ENCODE peak calls at places on chromosomes 13 and 19, in eight cellular contexts. One of them, this sample, is unnamed.

GRCh38 chr19:41699231-41699967 is 9.0 kb upstream of the CEACAM5 start:
- DNase-seq in ovary: no peak
- DNase-seq in foreskin fibroblast: no peak
- DNase-seq in HFF-Myc: no peak
- DNase-seq in gastrocnemius medialis: no peak
- DNase-seq in mucosa of descending colon: no peak
- DNase-seq in choroid plexus epithelial cell: no peak
- DNase-seq in BJ: no peak
- DNase-seq in this sample: no peak

GRCh38 chr13:95083758-95084157 is 217.5 kb downstream of the ABCC4 start:
- DNase-seq in foreskin fibroblast: peak; percentile 88
- DNase-seq in mucosa of descending colon: no peak
- DNase-seq in ovary: no peak
- DNase-seq in HFF-Myc: peak; percentile 50
- DNase-seq in choroid plexus epithelial cell: peak; percentile 57
- DNase-seq in BJ: peak; percentile 40
- DNase-seq in gastrocnemius medialis: no peak
- DNase-seq in this sample: peak; percentile 19

GRCh38 chr13:33112745-33113144 is 96.5 kb downstream of the KL start:
- DNase-seq in foreskin fibroblast: peak; percentile 70
- DNase-seq in gastrocnemius medialis: no peak
- DNase-seq in choroid plexus epithelial cell: peak; percentile 77
- DNase-seq in HFF-Myc: no peak
- DNase-seq in BJ: no peak
- DNase-seq in ovary: no peak
- DNase-seq in mucosa of descending colon: no peak
- DNase-seq in this sample: no peak

GRCh38 chr19:41356984-41357739 is 3.4 kb upstream of the TGFB1 start:
- DNase-seq in mucosa of descending colon: no peak
- DNase-seq in HFF-Myc: no peak
- DNase-seq in ovary: no peak
- DNase-seq in choroid plexus epithelial cell: no peak
- DNase-seq in gastrocnemius medialis: no peak
- DNase-seq in BJ: no peak
- DNase-seq in foreskin fibroblast: no peak
- DNase-seq in this sample: no peak

GRCh38 chr13:51714663-51715168 is 89.2 kb downstream of the DHRS12 start:
- DNase-seq in HFF-Myc: no peak
- DNase-seq in choroid plexus epithelial cell: peak; percentile 65
- DNase-seq in ovary: no peak
- DNase-seq in foreskin fibroblast: peak; percentile 70
- DNase-seq in BJ: no peak
- DNase-seq in mucosa of descending colon: no peak
- DNase-seq in gastrocnemius medialis: no peak
- DNase-seq in this sample: no peak

GRCh38 chr19:7328647-7329046 is 20.1 kb upstream of the ARHGEF18 start:
- DNase-seq in mucosa of descending colon: no peak
- DNase-seq in HFF-Myc: no peak
- DNase-seq in ovary: no peak
- DNase-seq in foreskin fibroblast: no peak
- DNase-seq in BJ: no peak
- DNase-seq in choroid plexus epithelial cell: no peak
- DNase-seq in gastrocnemius medialis: no peak
- DNase-seq in this sample: no peak

GRCh38 chr19:280541-281007 is 10.6 kb downstream of the PLPP2 start:
- DNase-seq in gastrocnemius medialis: no peak
- DNase-seq in choroid plexus epithelial cell: no peak
- DNase-seq in BJ: no peak
- DNase-seq in ovary: no peak
- DNase-seq in foreskin fibroblast: no peak
- DNase-seq in mucosa of descending colon: no peak
- DNase-seq in HFF-Myc: no peak
- DNase-seq in this sample: no peak

GRCh38 chr13:43986395-43986794 is 106.7 kb downstream of the LACC1 start:
- DNase-seq in gastrocnemius medialis: no peak
- DNase-seq in mucosa of descending colon: no peak
- DNase-seq in choroid plexus epithelial cell: no peak
- DNase-seq in BJ: no peak
- DNase-seq in HFF-Myc: no peak
- DNase-seq in foreskin fibroblast: no peak
- DNase-seq in ovary: no peak
- DNase-seq in this sample: no peak

GRCh38 chr13:78436311-78436710 is 167.0 kb downstream of the POU4F1 start:
- DNase-seq in foreskin fibroblast: no peak
- DNase-seq in choroid plexus epithelial cell: no peak
- DNase-seq in mucosa of descending colon: no peak
- DNase-seq in BJ: no peak
- DNase-seq in ovary: no peak
- DNase-seq in gastrocnemius medialis: no peak
- DNase-seq in HFF-Myc: no peak
- DNase-seq in this sample: no peak

GRCh38 chr19:46371371-46371901 is 24.5 kb downstream of the PPP5C start:
- DNase-seq in mucosa of descending colon: no peak
- DNase-seq in BJ: no peak
- DNase-seq in choroid plexus epithelial cell: peak; percentile 23
- DNase-seq in ovary: no peak
- DNase-seq in gastrocnemius medialis: no peak
- DNase-seq in HFF-Myc: no peak
- DNase-seq in foreskin fibroblast: no peak
- DNase-seq in this sample: no peak

GRCh38 chr13:110280996-110281688 is 25.8 kb downstream of the COL4A1 start:
- DNase-seq in gastrocnemius medialis: peak; percentile 58
- DNase-seq in ovary: no peak
- DNase-seq in foreskin fibroblast: no peak
- DNase-seq in BJ: no peak
- DNase-seq in choroid plexus epithelial cell: no peak
- DNase-seq in mucosa of descending colon: no peak
- DNase-seq in HFF-Myc: no peak
- DNase-seq in this sample: no peak

GRCh38 chr13:98482476-98483444 is 94.1 kb downstream of the STK24 start:
- DNase-seq in HFF-Myc: no peak
- DNase-seq in gastrocnemius medialis: peak; percentile 45
- DNase-seq in BJ: no peak
- DNase-seq in mucosa of descending colon: peak; percentile 60
- DNase-seq in choroid plexus epithelial cell: peak; percentile 73
- DNase-seq in ovary: peak; percentile 36
- DNase-seq in foreskin fibroblast: peak; percentile 81
- DNase-seq in this sample: no peak

GRCh38 chr13:101190337-101190736 is 226.0 kb downstream of the NALCN start:
- DNase-seq in choroid plexus epithelial cell: peak; percentile 65
- DNase-seq in HFF-Myc: no peak
- DNase-seq in foreskin fibroblast: no peak
- DNase-seq in gastrocnemius medialis: no peak
- DNase-seq in mucosa of descending colon: no peak
- DNase-seq in ovary: no peak
- DNase-seq in BJ: no peak
- DNase-seq in this sample: no peak

GRCh38 chr19:4310247-4311121 is 6.1 kb downstream of the FSD1 start:
- DNase-seq in choroid plexus epithelial cell: no peak
- DNase-seq in BJ: no peak
- DNase-seq in mucosa of descending colon: peak; percentile 53
- DNase-seq in foreskin fibroblast: no peak
- DNase-seq in HFF-Myc: no peak
- DNase-seq in ovary: no peak
- DNase-seq in gastrocnemius medialis: no peak
- DNase-seq in this sample: no peak

GRCh38 chr13:92821324-92821723 is 405.3 kb upstream of the GPC6 start:
- DNase-seq in HFF-Myc: no peak
- DNase-seq in ovary: no peak
- DNase-seq in gastrocnemius medialis: no peak
- DNase-seq in mucosa of descending colon: no peak
- DNase-seq in choroid plexus epithelial cell: no peak
- DNase-seq in foreskin fibroblast: no peak
- DNase-seq in BJ: no peak
- DNase-seq in this sample: no peak

GRCh38 chr19:53865918-53866696 is 1.6 kb upstream of the MYADM start:
- DNase-seq in BJ: no peak
- DNase-seq in choroid plexus epithelial cell: peak; percentile 46
- DNase-seq in ovary: peak; percentile 55
- DNase-seq in foreskin fibroblast: peak; percentile 64
- DNase-seq in mucosa of descending colon: peak; percentile 78
- DNase-seq in gastrocnemius medialis: peak; percentile 15
- DNase-seq in HFF-Myc: no peak
- DNase-seq in this sample: no peak

GRCh38 chr19:10352764-10353671 is 13.6 kb upstream of the ICAM3 start:
- DNase-seq in foreskin fibroblast: no peak
- DNase-seq in ovary: peak; percentile 80
- DNase-seq in HFF-Myc: no peak
- DNase-seq in mucosa of descending colon: no peak
- DNase-seq in choroid plexus epithelial cell: peak; percentile 43
- DNase-seq in gastrocnemius medialis: peak; percentile 27
- DNase-seq in BJ: no peak
- DNase-seq in this sample: no peak

GRCh38 chr19:21839966-21840365 is 4.0 kb upstream of the ZNF43 start:
- DNase-seq in choroid plexus epithelial cell: no peak
- DNase-seq in mucosa of descending colon: no peak
- DNase-seq in ovary: no peak
- DNase-seq in HFF-Myc: no peak
- DNase-seq in gastrocnemius medialis: no peak
- DNase-seq in BJ: no peak
- DNase-seq in foreskin fibroblast: no peak
- DNase-seq in this sample: no peak

GRCh38 chr13:43629691-43630480 is 156.9 kb downstream of the ENOX1 start:
- DNase-seq in choroid plexus epithelial cell: peak; percentile 31
- DNase-seq in foreskin fibroblast: peak; percentile 3
- DNase-seq in mucosa of descending colon: no peak
- DNase-seq in HFF-Myc: no peak
- DNase-seq in ovary: no peak
- DNase-seq in BJ: no peak
- DNase-seq in gastrocnemius medialis: no peak
- DNase-seq in this sample: no peak

GRCh38 chr19:54373781-54374266 is 9.1 kb upstream of the LAIR1 start:
- DNase-seq in foreskin fibroblast: no peak
- DNase-seq in choroid plexus epithelial cell: no peak
- DNase-seq in gastrocnemius medialis: no peak
- DNase-seq in mucosa of descending colon: no peak
- DNase-seq in BJ: no peak
- DNase-seq in ovary: no peak
- DNase-seq in HFF-Myc: no peak
- DNase-seq in this sample: no peak

GRCh38 chr19:7904074-7905020 is 670 bp downstream of the MAP2K7 start:
- DNase-seq in gastrocnemius medialis: no peak
- DNase-seq in mucosa of descending colon: peak; percentile 62
- DNase-seq in foreskin fibroblast: no peak
- DNase-seq in choroid plexus epithelial cell: no peak
- DNase-seq in BJ: no peak
- DNase-seq in ovary: peak; percentile 64
- DNase-seq in HFF-Myc: no peak
- DNase-seq in this sample: no peak

GRCh38 chr19:19240476-19240875 is 28.7 kb downstream of the NCAN start:
- DNase-seq in ovary: no peak
- DNase-seq in BJ: no peak
- DNase-seq in choroid plexus epithelial cell: no peak
- DNase-seq in mucosa of descending colon: no peak
- DNase-seq in gastrocnemius medialis: no peak
- DNase-seq in foreskin fibroblast: no peak
- DNase-seq in HFF-Myc: no peak
- DNase-seq in this sample: no peak
- TF ChIP-seq CTCF in ovary: no peak
- TF ChIP-seq CTCF in BJ: no peak
- TF ChIP-seq CTCF in choroid plexus epithelial cell: no peak
- TF ChIP-seq CTCF in mucosa of descending colon: no peak
- TF ChIP-seq CTCF in gastrocnemius medialis: no peak
- TF ChIP-seq CTCF in foreskin fibroblast: no peak
- TF ChIP-seq CTCF in HFF-Myc: no peak
- TF ChIP-seq CTCF in this sample: no peak

GRCh38 chr19:48608798-48609263 is 2.3 kb downstream of the SPACA4 start:
- DNase-seq in HFF-Myc: no peak
- DNase-seq in ovary: no peak
- DNase-seq in mucosa of descending colon: peak; percentile 63
- DNase-seq in gastrocnemius medialis: no peak
- DNase-seq in foreskin fibroblast: no peak
- DNase-seq in BJ: no peak
- DNase-seq in choroid plexus epithelial cell: peak; percentile 52
- DNase-seq in this sample: no peak
- TF ChIP-seq CTCF in HFF-Myc: peak; percentile 73
- TF ChIP-seq CTCF in ovary: no peak
- TF ChIP-seq CTCF in mucosa of descending colon: peak; percentile 33
- TF ChIP-seq CTCF in gastrocnemius medialis: no peak
- TF ChIP-seq CTCF in foreskin fibroblast: peak; percentile 58
- TF ChIP-seq CTCF in BJ: peak; percentile 72
- TF ChIP-seq CTCF in choroid plexus epithelial cell: peak; percentile 67
- TF ChIP-seq CTCF in this sample: peak; percentile 59

DNA sequence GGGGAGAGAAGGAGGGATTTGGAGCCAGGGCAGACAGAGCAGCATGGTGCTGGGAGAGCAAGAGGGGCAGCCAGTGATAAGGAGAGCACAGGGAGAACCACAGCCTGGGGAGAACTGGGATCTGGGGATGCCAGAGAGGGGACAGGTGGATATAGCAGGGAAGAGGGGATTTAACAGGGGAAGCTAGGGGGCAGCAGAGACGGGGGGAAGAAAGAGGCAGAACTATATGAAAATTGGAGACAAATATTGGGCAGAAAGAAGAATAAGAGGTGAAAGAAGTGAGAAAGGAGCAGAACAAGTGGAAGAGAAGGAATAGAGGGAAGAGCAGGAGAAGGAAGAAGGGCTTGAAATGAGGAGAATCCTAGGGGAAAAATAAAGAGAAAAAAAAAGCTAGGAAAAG is 6.5 kb upstream of the ZNF528 start:
- DNase-seq in choroid plexus epithelial cell: no peak
- DNase-seq in HFF-Myc: no peak
- DNase-seq in BJ: no peak
- DNase-seq in ovary: no peak
- DNase-seq in foreskin fibroblast: no peak
- DNase-seq in gastrocnemius medialis: no peak
- DNase-seq in mucosa of descending colon: no peak
- DNase-seq in this sample: no peak
- TF ChIP-seq CTCF in choroid plexus epithelial cell: no peak
- TF ChIP-seq CTCF in HFF-Myc: no peak
- TF ChIP-seq CTCF in BJ: no peak
- TF ChIP-seq CTCF in ovary: no peak
- TF ChIP-seq CTCF in foreskin fibroblast: no peak
- TF ChIP-seq CTCF in gastrocnemius medialis: no peak
- TF ChIP-seq CTCF in mucosa of descending colon: no peak
- TF ChIP-seq CTCF in this sample: no peak

DNA sequence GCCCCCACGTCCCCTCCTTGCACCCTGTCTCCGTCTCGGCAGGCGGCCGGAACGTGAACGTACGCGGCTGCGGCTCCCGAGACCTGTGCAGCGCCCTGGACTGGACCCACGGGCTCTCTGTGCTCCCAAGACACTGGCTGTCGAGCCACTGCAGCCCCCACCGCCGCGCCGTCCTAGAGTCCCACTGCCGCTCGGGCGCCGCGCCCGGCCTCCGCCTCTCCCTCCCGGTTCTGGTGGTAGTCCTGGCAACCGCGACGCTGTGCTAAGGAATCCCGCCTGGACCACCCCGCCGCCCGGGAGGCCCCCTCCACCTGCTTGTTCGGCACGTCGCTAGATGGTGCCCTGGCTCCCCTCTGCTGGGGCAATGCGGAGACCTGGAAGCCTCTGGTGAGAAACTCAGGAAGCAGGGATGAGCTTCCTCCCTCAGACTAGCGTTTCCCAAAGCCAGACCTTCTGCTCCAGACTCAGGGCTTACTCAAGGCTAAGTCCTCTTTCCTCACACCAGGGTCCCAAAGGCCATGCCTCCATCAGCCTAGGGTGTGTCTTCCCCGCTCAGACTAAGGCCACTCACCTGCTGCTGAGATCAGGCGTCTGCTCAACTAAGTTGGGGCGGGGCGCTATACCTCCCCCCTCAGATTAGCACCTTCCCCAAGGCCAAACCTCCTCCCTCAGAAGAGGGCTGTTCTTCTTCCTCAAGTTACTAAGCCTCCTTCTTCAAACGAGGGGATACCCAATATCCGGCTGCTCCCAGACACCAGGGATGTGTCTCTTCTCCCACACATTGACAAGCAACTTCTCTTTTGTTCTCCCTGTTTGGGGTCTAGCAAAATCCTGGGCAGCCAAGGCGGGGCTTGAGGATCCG is 16.1 kb upstream of the IRGC start:
- DNase-seq in gastrocnemius medialis: no peak
- DNase-seq in foreskin fibroblast: peak; percentile 15
- DNase-seq in choroid plexus epithelial cell: peak; percentile 34
- DNase-seq in ovary: peak; percentile 17
- DNase-seq in HFF-Myc: peak; percentile 27
- DNase-seq in mucosa of descending colon: peak; percentile 45
- DNase-seq in BJ: no peak
- DNase-seq in this sample: no peak
- TF ChIP-seq CTCF in gastrocnemius medialis: no peak
- TF ChIP-seq CTCF in foreskin fibroblast: peak; percentile 4
- TF ChIP-seq CTCF in choroid plexus epithelial cell: peak; percentile 18
- TF ChIP-seq CTCF in ovary: no peak
- TF ChIP-seq CTCF in HFF-Myc: no peak
- TF ChIP-seq CTCF in mucosa of descending colon: no peak
- TF ChIP-seq CTCF in BJ: peak; percentile 23
- TF ChIP-seq CTCF in this sample: peak; percentile 29

This sample was measured in kidney epithelial cell.